ENCODE peak calls at places on chromosomes 2 and 18, in four cellular contexts. One of them, this sample, is unnamed.

GRCh38 chr2:13597176-13597575 is 880.4 kb downstream of the TRIB2 start:
- DNase-seq in transverse colon: no peak
- DNase-seq in ovary: no peak
- DNase-seq in sigmoid colon: no peak
- DNase-seq in this sample: no peak

GRCh38 chr2:222892321-222892720 is 31.5 kb downstream of the ACSL3 start:
- DNase-seq in transverse colon: no peak
- DNase-seq in ovary: no peak
- DNase-seq in sigmoid colon: no peak
- DNase-seq in this sample: no peak

GRCh38 chr2:37388074-37388473 is 43.6 kb downstream of the QPCT start:
- DNase-seq in sigmoid colon: no peak
- DNase-seq in transverse colon: no peak
- DNase-seq in ovary: no peak
- DNase-seq in this sample: peak; percentile 34

GRCh38 chr2:127818794-127819425 is 7.9 kb upstream of the WDR33 start:
- DNase-seq in sigmoid colon: no peak
- DNase-seq in ovary: no peak
- DNase-seq in transverse colon: no peak
- DNase-seq in this sample: no peak

GRCh38 chr2:47214990-47215389 is 59.9 kb upstream of the STPG4 start:
- DNase-seq in transverse colon: no peak
- DNase-seq in sigmoid colon: no peak
- DNase-seq in ovary: no peak
- DNase-seq in this sample: no peak

GRCh38 chr2:8475349-8476045 is 206.4 kb upstream of the ID2 start:
- DNase-seq in ovary: no peak
- DNase-seq in sigmoid colon: peak; percentile 44
- DNase-seq in transverse colon: no peak
- DNase-seq in this sample: no peak

GRCh38 chr2:2014251-2014761 is 270.0 kb upstream of the PXDN start:
- DNase-seq in transverse colon: no peak
- DNase-seq in sigmoid colon: no peak
- DNase-seq in ovary: no peak
- DNase-seq in this sample: no peak

GRCh38 chr2:45652090-45653050 is 895 bp downstream of the PRKCE start:
- DNase-seq in transverse colon: peak; percentile 42
- DNase-seq in ovary: peak; percentile 52
- DNase-seq in sigmoid colon: peak; percentile 80
- DNase-seq in this sample: no peak

GRCh38 chr2:23268467-23269263 is 116.3 kb upstream of the KLHL29 start:
- DNase-seq in sigmoid colon: no peak
- DNase-seq in transverse colon: no peak
- DNase-seq in ovary: no peak
- DNase-seq in this sample: no peak

GRCh38 chr2:140659293-140659692 is 1471.5 kb downstream of the LRP1B start:
- DNase-seq in ovary: no peak
- DNase-seq in sigmoid colon: no peak
- DNase-seq in transverse colon: no peak
- DNase-seq in this sample: no peak

GRCh38 chr2:26702025-26702424 is 9.5 kb downstream of the KCNK3 start:
- DNase-seq in ovary: no peak
- DNase-seq in transverse colon: no peak
- DNase-seq in sigmoid colon: no peak
- DNase-seq in this sample: no peak

GRCh38 chr2:161199885-161200284 is 39.7 kb downstream of the TANK start:
- DNase-seq in transverse colon: no peak
- DNase-seq in ovary: no peak
- DNase-seq in sigmoid colon: no peak
- DNase-seq in this sample: no peak

GRCh38 chr18:36095936-36096519 is 28.7 kb upstream of the RPRD1A start:
- DNase-seq in ovary: no peak
- DNase-seq in transverse colon: no peak
- DNase-seq in sigmoid colon: no peak
- DNase-seq in this sample: no peak

GRCh38 chr2:223324402-223324801 is 272.4 kb downstream of the KCNE4 start:
- DNase-seq in ovary: no peak
- DNase-seq in sigmoid colon: no peak
- DNase-seq in transverse colon: no peak
- DNase-seq in this sample: no peak

GRCh38 chr2:128765822-128766221 is 447.2 kb upstream of the HS6ST1 start:
- DNase-seq in sigmoid colon: peak; percentile 34
- DNase-seq in ovary: no peak
- DNase-seq in transverse colon: no peak
- DNase-seq in this sample: no peak

GRCh38 chr2:55880416-55881143 is 43.0 kb downstream of the EFEMP1 start:
- DNase-seq in ovary: no peak
- DNase-seq in sigmoid colon: no peak
- DNase-seq in transverse colon: no peak
- DNase-seq in this sample: no peak

GRCh38 chr2:100813527-100813926 is 6.4 kb upstream of the NPAS2 start:
- DNase-seq in transverse colon: no peak
- DNase-seq in sigmoid colon: no peak
- DNase-seq in ovary: no peak
- DNase-seq in this sample: no peak

GRCh38 chr2:128663371-128664050 is 344.8 kb upstream of the HS6ST1 start:
- DNase-seq in sigmoid colon: no peak
- DNase-seq in transverse colon: no peak
- DNase-seq in ovary: no peak
- DNase-seq in this sample: no peak

GRCh38 chr2:30382995-30383394 is 64.1 kb upstream of the LCLAT1 start:
- DNase-seq in sigmoid colon: no peak
- DNase-seq in transverse colon: no peak
- DNase-seq in ovary: no peak
- DNase-seq in this sample: no peak

GRCh38 chr2:231315896-231316295 is 79.6 kb upstream of the B3GNT7 start:
- DNase-seq in transverse colon: no peak
- DNase-seq in ovary: no peak
- DNase-seq in sigmoid colon: no peak
- DNase-seq in this sample: no peak

GRCh38 chr2:27320958-27321543 is 1.8 kb downstream of the MPV17 start:
- DNase-seq in ovary: peak; percentile 64
- DNase-seq in transverse colon: peak; percentile 57
- DNase-seq in sigmoid colon: peak; percentile 86
- DNase-seq in this sample: peak; percentile 96

DNA sequence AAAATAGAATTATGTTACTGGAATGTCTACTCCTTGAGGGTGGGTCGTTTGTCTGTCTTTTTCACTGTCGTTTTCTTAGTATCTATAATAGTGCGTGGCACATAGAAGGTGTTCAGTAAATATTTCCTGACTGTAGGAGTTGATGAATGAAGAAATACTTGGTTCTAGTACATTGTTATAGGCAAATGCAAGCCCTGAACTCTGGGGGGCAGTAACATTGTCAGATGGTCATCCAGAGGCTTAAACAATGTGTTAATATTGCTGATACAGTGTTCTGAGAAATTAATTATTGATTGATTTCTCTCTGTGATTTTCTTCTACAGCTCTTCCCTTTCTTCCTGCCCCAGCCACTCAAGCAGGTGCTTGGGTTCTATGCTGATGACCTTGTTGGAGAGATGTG is 24.4 kb upstream of the THOC1 start:
- DNase-seq in ovary: no peak
- DNase-seq in transverse colon: no peak
- DNase-seq in sigmoid colon: no peak
- DNase-seq in this sample: no peak
- TF ChIP-seq CTCF in ovary: no peak
- TF ChIP-seq CTCF in transverse colon: no peak
- TF ChIP-seq CTCF in sigmoid colon: no peak
- TF ChIP-seq CTCF in this sample: no peak

GRCh38 chr2:197057946-197058345 is 131.4 kb upstream of the PGAP1 start:
- DNase-seq in transverse colon: no peak
- DNase-seq in ovary: no peak
- DNase-seq in sigmoid colon: no peak
- DNase-seq in this sample: no peak

GRCh38 chr2:197054437-197054836 is 127.9 kb upstream of the PGAP1 start:
- DNase-seq in sigmoid colon: no peak
- DNase-seq in transverse colon: no peak
- DNase-seq in ovary: no peak
- DNase-seq in this sample: no peak

GRCh38 chr2:197055045-197055444 is 128.5 kb upstream of the PGAP1 start:
- DNase-seq in transverse colon: no peak
- DNase-seq in ovary: no peak
- DNase-seq in sigmoid colon: no peak
- DNase-seq in this sample: no peak

GRCh38 chr2:197052371-197052770 is 125.9 kb upstream of the PGAP1 start:
- DNase-seq in sigmoid colon: no peak
- DNase-seq in transverse colon: no peak
- DNase-seq in ovary: no peak
- DNase-seq in this sample: no peak
- TF ChIP-seq EP300 in sigmoid colon: no peak
- TF ChIP-seq EP300 in transverse colon: no peak
- TF ChIP-seq EP300 in ovary: no peak
- TF ChIP-seq EP300 in this sample: no peak

GRCh38 chr2:104866883-104867350 is 13.0 kb downstream of the POU3F3 start:
- DNase-seq in transverse colon: no peak
- DNase-seq in sigmoid colon: no peak
- DNase-seq in ovary: no peak
- DNase-seq in this sample: no peak
- H3K27me3 ChIP-seq in transverse colon: peaks cover 100% of the 10 kb centered on the region
- H3K27me3 ChIP-seq in sigmoid colon: peaks cover 88% of the 10 kb centered on the region
- H3K27me3 ChIP-seq in ovary: peaks cover 5% of the 10 kb centered on the region
- H3K27me3 ChIP-seq in this sample: no peaks in the 10 kb centered on the region

DNA sequence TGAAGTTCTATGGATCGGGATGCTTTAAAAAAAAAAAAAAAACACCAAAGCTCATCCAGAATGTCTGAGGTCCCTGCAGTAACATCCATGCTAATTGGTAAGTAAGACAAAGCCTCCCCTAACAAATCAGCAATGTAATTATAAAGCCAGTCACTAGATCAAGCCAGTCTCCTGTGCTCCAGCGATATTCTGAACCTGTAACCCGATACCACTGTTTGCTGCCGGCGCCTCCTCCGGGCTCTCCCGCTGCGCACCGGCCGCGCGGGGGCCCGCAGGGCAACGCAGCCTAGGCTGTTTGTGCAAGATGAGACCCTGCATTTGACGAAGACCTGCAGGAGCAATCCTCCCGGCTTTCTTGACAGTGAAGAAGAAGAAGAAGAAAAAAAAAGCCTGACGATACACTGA is 8.7 kb downstream of the SERTAD2 start:
- DNase-seq in transverse colon: peak; percentile 63
- DNase-seq in ovary: peak; percentile 70
- DNase-seq in sigmoid colon: peak; percentile 80
- DNase-seq in this sample: no peak
- TF ChIP-seq CTCF in transverse colon: peak; percentile 5
- TF ChIP-seq CTCF in ovary: no peak
- TF ChIP-seq CTCF in sigmoid colon: no peak
- TF ChIP-seq CTCF in this sample: peak; percentile 24

GRCh38 chr2:198371902-198372611 is 567.7 kb downstream of the PLCL1 start:
- DNase-seq in sigmoid colon: no peak
- DNase-seq in ovary: no peak
- DNase-seq in transverse colon: no peak
- DNase-seq in this sample: no peak
- TF ChIP-seq EP300 in sigmoid colon: no peak
- TF ChIP-seq EP300 in ovary: no peak
- TF ChIP-seq EP300 in transverse colon: no peak
- TF ChIP-seq EP300 in this sample: no peak

GRCh38 chr2:66440692-66441091 is 5.8 kb downstream of the MEIS1 start:
- DNase-seq in sigmoid colon: peak; percentile 80
- DNase-seq in ovary: peak; percentile 48
- DNase-seq in transverse colon: no peak
- DNase-seq in this sample: no peak
- H3K27me3 ChIP-seq in sigmoid colon: no peaks in the 10 kb centered on the region
- H3K27me3 ChIP-seq in ovary: no peaks in the 10 kb centered on the region
- H3K27me3 ChIP-seq in transverse colon: peaks cover 81% of the 10 kb centered on the region
- H3K27me3 ChIP-seq in this sample: no peaks in the 10 kb centered on the region

This sample was measured in esophagus muscularis mucosa.